ENCODE peak calls at places on chromosome 15, in four cellular contexts. W is H9, R is IMR-90, V is neuronal stem cell. X is an unnamed sample.

GRCh38 chr15:25172691-25173090 is 217.9 kb downstream of the SNRPN start:
- DNase-seq in W (no peak), R (no peak), V (no peak), X (no peak)

GRCh38 chr15:65414841-65415621 is 7.7 kb downstream of the IGDCC4 start:
- DNase-seq in R (peak; percentile 76), V (peak; percentile 79), W (peak; percentile 94), X (peak; percentile 96)

GRCh38 chr15:98522127-98522526 is 126.2 kb upstream of the IGF1R start:
- DNase-seq in R (no peak), V (no peak), W (no peak), X (no peak)

GRCh38 chr15:101348643-101349496 is 53.8 kb upstream of the SNRPA1 start:
- DNase-seq in W (no peak), V (no peak), R (no peak), X (peak; percentile 57)

GRCh38 chr15:94523873-94524272 is 292.5 kb downstream of the MCTP2 start:
- DNase-seq in W (no peak), V (no peak), R (no peak), X (no peak)

GRCh38 chr15:90665288-90666134 is 51.6 kb upstream of the BLM start:
- DNase-seq in W (no peak), V (no peak), R (peak; percentile 58), X (no peak)

GRCh38 chr15:83999396-84000120 is 236.0 kb upstream of the GOLGA6L4 start:
- DNase-seq in V (no peak), R (peak; percentile 2), W (no peak), X (no peak)

GRCh38 chr15:45690581-45691260 is 55.9 kb downstream of the SQOR start:
- DNase-seq in V (no peak), R (no peak), W (no peak), X (no peak)

GRCh38 chr15:100903191-100903590 is 16.0 kb upstream of the LRRK1 start:
- DNase-seq in V (no peak), W (no peak), R (no peak), X (no peak)

GRCh38 chr15:78313383-78313782 is 14.0 kb upstream of the SKIC8 start:
- DNase-seq in V (no peak), R (no peak), W (no peak), X (no peak)

GRCh38 chr15:60396964-60397771 is 618 bp downstream of the ANXA2 start:
- DNase-seq in W (peak; percentile 65), R (peak; percentile 68), V (no peak), X (peak; percentile 86)

GRCh38 chr15:98737122-98737521 is 88.8 kb downstream of the IGF1R start:
- DNase-seq in R (no peak), W (no peak), V (no peak), X (no peak)

GRCh38 chr15:76274226-76274625 is 37.0 kb downstream of the ETFA start:
- DNase-seq in V (no peak), R (peak; percentile 37), W (no peak), X (no peak)

GRCh38 chr15:25783607-25784131 is 79.5 kb downstream of the ATP10A start:
- DNase-seq in V (peak; percentile 46), R (peak; percentile 38), W (peak; percentile 79), X (peak; percentile 85)

GRCh38 chr15:82849556-82850241 is 40.3 kb downstream of the WHAMM start:
- DNase-seq in V (peak; percentile 83), W (peak; percentile 95), R (peak; percentile 74), X (peak; percentile 98)

GRCh38 chr15:44194397-44195150 is 497 bp downstream of the FRMD5 start:
- DNase-seq in V (peak; percentile 49), W (no peak), R (peak; percentile 85), X (peak; percentile 43)

DNA sequence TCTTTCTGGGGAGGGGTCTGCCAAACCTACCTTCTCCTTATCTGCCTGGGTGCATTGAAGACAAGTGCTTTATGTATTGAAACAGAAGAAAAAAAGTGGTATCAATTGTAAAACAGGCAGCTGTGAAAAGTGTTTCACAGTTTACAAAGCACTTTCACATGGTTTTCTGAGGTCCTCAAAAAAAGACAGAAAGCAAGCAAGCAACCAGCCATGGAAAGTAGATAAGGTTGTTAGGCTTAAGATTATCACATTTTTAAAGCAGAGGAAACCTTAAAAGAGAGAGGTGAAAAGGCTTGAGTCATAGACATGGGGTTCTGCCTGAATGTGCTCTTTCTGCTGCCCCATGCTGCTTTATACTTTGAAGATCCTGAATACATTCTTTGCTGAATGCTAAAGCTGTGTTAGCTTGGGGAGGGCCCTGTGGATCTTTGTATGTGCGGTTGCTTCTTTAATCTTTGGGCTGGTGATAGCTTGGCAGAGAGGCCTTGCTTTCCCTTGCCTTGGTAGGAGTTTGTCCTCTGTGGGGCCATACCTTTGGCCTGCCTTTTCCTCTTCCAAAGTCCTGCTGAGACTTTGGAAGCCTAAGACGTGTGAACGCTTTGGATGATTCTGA is 2.6 kb downstream of the SMAD3 start:
- DNase-seq in W (no peak), V (no peak), R (peak; percentile 32), X (peak; percentile 89)
- H2BK120ac ChIP-seq in W (no peak overlapping the region), V (no peak overlapping the region), R (peak overlapping the region; percentile 80), X (no peak overlapping the region)

GRCh38 chr15:33279613-33280205 is 31.1 kb upstream of the RYR3 start:
- DNase-seq in V (no peak), W (no peak), R (no peak), X (no peak)
- H2BK15ac ChIP-seq in V (no peak overlapping the region), W (no peak overlapping the region), R (no peak overlapping the region), X (no peak overlapping the region)

GRCh38 chr15:74135041-74135565 is 4.7 kb downstream of the ISLR2 start:
- DNase-seq in R (no peak), W (no peak), V (no peak), X (no peak)
- H2BK120ac ChIP-seq in R (no peak overlapping the region), W (no peak overlapping the region), V (no peak overlapping the region), X (no peak overlapping the region)

GRCh38 chr15:40425681-40426080 is 15.1 kb upstream of the BAHD1 start:
- DNase-seq in V (no peak), R (no peak), W (no peak), X (no peak)

GRCh38 chr15:40429068-40429707 is 11.6 kb upstream of the BAHD1 start:
- DNase-seq in R (no peak), W (no peak), V (no peak), X (no peak)

GRCh38 chr15:40427188-40427587 is 13.6 kb upstream of the BAHD1 start:
- DNase-seq in W (no peak), V (no peak), R (no peak), X (no peak)

GRCh38 chr15:40430271-40430805 is 10.4 kb upstream of the BAHD1 start:
- DNase-seq in R (peak; percentile 11), W (peak; percentile 59), V (no peak), X (peak; percentile 55)

DNA sequence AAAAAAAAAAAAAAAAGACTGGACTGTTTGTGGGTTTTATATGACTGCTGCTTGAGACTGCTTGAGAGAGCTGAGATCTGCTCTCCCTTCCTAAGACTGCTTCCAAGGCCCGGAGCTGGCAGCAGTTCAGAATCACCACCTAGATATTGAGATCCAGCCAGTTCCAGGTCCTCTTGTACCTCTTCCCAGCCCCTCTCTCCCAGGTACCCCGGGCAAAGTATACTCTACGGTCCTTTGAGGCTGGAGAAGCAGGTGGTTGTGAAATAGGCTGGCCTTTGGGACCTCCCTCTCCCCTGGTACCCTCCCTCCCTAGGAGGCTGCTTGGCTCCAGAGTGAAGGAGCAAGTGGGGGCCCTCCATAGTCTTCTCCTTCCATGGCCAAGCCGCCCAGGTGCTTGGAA is 12.6 kb upstream of the BAHD1 start:
- DNase-seq in R (no peak), V (no peak), W (no peak), X (no peak)
- H2BK15ac ChIP-seq in R (no peak overlapping the region), V (no peak overlapping the region), W (no peak overlapping the region), X (no peak overlapping the region)

DNA sequence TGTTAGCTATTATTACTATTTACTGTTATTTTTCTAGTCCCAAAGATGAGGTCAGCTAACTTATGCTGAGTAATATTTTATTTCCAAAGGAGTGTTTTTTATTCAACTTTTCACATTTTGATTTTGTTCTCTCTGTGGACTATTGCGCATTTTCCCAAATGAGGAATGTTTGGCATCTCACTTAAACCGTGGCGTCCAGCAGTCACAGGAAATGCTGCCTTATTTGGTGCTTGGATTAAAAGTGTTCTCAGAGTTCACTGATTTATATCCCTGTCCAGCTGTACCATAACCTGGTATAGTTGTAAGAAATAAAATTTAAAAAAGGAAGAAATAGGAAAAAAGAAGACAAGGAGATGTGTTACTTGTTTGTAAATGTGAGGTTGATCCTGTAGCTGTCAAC is 166.8 kb downstream of the THSD4 start:
- DNase-seq in W (no peak), V (no peak), R (peak; percentile 70), X (no peak)
- H2BK120ac ChIP-seq in W (no peak overlapping the region), V (no peak overlapping the region), R (peak overlapping the region; percentile 98), X (no peak overlapping the region)

GRCh38 chr15:92900712-92901052 is 558 bp downstream of the CHD2 start:
- DNase-seq in W (no peak), R (no peak), V (no peak), X (no peak)

GRCh38 chr15:92898988-92899909 is 875 bp upstream of the CHD2 start:
- DNase-seq in W (no peak), V (no peak), R (peak; percentile 50), X (no peak)

GRCh38 chr15:92902020-92902419 is 1.9 kb downstream of the CHD2 start:
- DNase-seq in W (no peak), V (no peak), R (no peak), X (no peak)

GRCh38 chr15:92901053-92901761 is 1.1 kb downstream of the CHD2 start:
- DNase-seq in V (no peak), W (no peak), R (no peak), X (no peak)

DNA sequence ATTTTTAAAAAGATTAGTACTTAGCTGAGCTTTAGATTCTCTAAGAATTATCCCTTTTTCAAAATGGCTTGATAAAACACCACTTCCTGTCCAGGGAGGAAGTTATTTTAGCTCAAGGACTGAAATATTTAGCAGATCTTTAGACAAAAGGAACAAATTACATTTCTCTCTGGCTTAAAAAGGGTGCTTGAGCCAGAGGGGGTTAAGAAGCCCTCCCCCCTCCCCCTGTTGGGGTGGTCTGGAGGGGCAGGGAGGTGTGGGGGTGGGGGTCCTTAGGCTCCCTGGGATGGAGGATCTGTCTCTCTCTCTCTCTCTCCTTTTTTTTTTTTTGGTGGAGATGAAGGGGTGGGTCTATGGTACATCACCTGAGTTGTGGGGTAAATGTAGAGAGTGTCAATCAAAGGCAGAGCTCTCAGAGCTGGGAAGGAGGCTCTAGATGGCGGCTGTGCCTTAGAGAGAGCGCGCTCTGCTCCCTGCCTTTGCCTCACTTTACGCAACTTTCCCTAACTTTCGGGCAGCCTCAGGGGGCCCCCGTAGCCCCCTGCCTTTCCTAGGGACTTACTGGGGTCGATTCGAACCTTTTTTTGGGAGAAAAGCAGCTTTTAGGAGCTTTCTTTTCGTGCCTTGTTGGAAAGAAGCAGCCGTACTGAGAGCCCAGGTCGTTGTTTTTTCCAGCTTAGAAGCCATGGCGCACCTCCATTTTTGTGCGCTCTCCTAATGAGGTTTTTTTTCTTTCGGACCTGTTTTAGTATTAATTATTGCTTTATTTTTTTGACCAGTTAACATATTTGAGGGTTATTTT is at the start of gene CHD2:
- DNase-seq in R (peak; percentile 89), V (peak; percentile 80), W (peak; percentile 90), X (peak; percentile 98)
- H2BK15ac ChIP-seq in R (no peak within 1 kb of the TSS), V (no peak within 1 kb of the TSS), W (no peak within 1 kb of the TSS), X (no peak within 1 kb of the TSS)

GRCh38 chr15:35705885-35706590 is 160.1 kb upstream of the DPH6 start:
- DNase-seq in R (peak; percentile 40), W (no peak), V (no peak), X (peak; percentile 29)
- H2BK120ac ChIP-seq in R (peak overlapping the region; percentile 47), W (no peak overlapping the region), V (no peak overlapping the region), X (no peak overlapping the region)

X was measured in mesendoderm.